ENCODE peak calls at places on chromosomes 3 and 15, in four cellular contexts. W is mammary epithelial cell, D is heart left ventricle, O is ovary. V is an unnamed sample. For H3K4me1 and H3K9me3, the result is how much of the 10 kb centered on the place peaks cover.

GRCh38 chr15:94478763-94479162 is 247.4 kb downstream of the MCTP2 start:
- DNase-seq in W (no peak), D (no peak), O (no peak), V (no peak)

GRCh38 chr3:124976378-124976777 is 41.8 kb upstream of the MUC13 start:
- DNase-seq in W (no peak), D (no peak), O (no peak), V (no peak)

GRCh38 chr15:33516563-33516962 is 205.8 kb downstream of the RYR3 start:
- DNase-seq in W (no peak), D (no peak), O (no peak), V (no peak)

GRCh38 chr3:56878046-56878445 is 76.3 kb upstream of the ARHGEF3 start:
- DNase-seq in W (no peak), D (no peak), O (no peak), V (no peak)

GRCh38 chr3:46712191-46713047 is 5.2 kb downstream of the PRSS50 start:
- DNase-seq in W (no peak), D (peak), O (no peak), V (no peak)

GRCh38 chr3:13843351-13843750 is 36.5 kb downstream of the WNT7A start:
- DNase-seq in W (no peak), D (no peak), O (no peak), V (no peak)

GRCh38 chr15:31332681-31333071 is 6.0 kb downstream of the KLF13 start:
- DNase-seq in W (no peak), D (no peak), O (no peak), V (no peak)

GRCh38 chr3:49124991-49125670 is 4.5 kb upstream of the USP19 start:
- DNase-seq in W (no peak), D (peak), O (no peak), V (no peak)

GRCh38 chr3:11541321-11542303 is 102.1 kb downstream of the VGLL4 start:
- DNase-seq in W (no peak), D (peak), O (peak), V (no peak)

GRCh38 chr15:68391084-68391483 is 40.9 kb downstream of the ITGA11 start:
- DNase-seq in W (no peak), D (no peak), O (no peak), V (no peak)

GRCh38 chr3:128369106-128369708 is 97.5 kb downstream of the DNAJB8 start:
- DNase-seq in W (no peak), D (no peak), O (no peak), V (no peak)

GRCh38 chr3:66609660-66610547 is 109.1 kb upstream of the LRIG1 start:
- DNase-seq in W (peak), D (no peak), O (no peak), V (peak)

GRCh38 chr15:48796930-48797329 is 13.9 kb downstream of the CEP152 start:
- DNase-seq in W (peak), D (no peak), O (no peak), V (no peak)

GRCh38 chr3:71510485-71510884 is 73.0 kb downstream of the FOXP1 start:
- DNase-seq in W (no peak), D (no peak), O (no peak), V (no peak)

GRCh38 chr3:79515072-79515471 is 252.7 kb downstream of the ROBO1 start:
- DNase-seq in W (no peak), D (no peak), O (no peak), V (no peak)

GRCh38 chr15:60390931-60391501 is 6.8 kb downstream of the ANXA2 start:
- DNase-seq in W (peak), D (no peak), O (no peak), V (no peak)

GRCh38 chr3:156434921-156435320 is 120.0 kb downstream of the SSR3 start:
- DNase-seq in W (peak), D (no peak), O (no peak), V (no peak)

GRCh38 chr3:41485484-41485883 is 286.2 kb downstream of the CTNNB1 start:
- DNase-seq in W (no peak), D (no peak), O (no peak), V (no peak)

GRCh38 chr15:79007066-79007465 is 62.2 kb upstream of the CTSH start:
- DNase-seq in W (no peak), D (peak), O (no peak), V (peak)

GRCh38 chr15:66291816-66292215 is 1.6 kb upstream of the DIS3L start:
- DNase-seq in W (peak), D (no peak), O (no peak), V (no peak)

GRCh38 chr3:55329849-55330248 is 157.3 kb downstream of the WNT5A start:
- DNase-seq in W (peak), D (no peak), O (no peak), V (no peak)

GRCh38 chr3:55264933-55265332 is 222.2 kb downstream of the WNT5A start:
- DNase-seq in W (no peak), D (no peak), O (no peak), V (no peak)

GRCh38 chr3:134020135-134020680 is 9.5 kb downstream of the SLCO2A1 start:
- DNase-seq in W (no peak), D (no peak), O (no peak), V (no peak)

GRCh38 chr3:88618121-88618645 is 468.4 kb downstream of the C3orf38 start:
- DNase-seq in W (no peak), D (no peak), O (no peak), V (no peak)

GRCh38 chr3:107241217-107241616 is 136.0 kb upstream of the CCDC54 start:
- DNase-seq in W (peak), D (no peak), O (peak), V (no peak)

GRCh38 chr3:37974121-37974927 is 16.3 kb upstream of the VILL start:
- DNase-seq in W (peak), D (peak), O (no peak), V (peak)

GRCh38 chr3:15682766-15683165 is 81.2 kb downstream of the BTD start:
- DNase-seq in W (no peak), D (no peak), O (no peak), V (no peak)

GRCh38 chr3:194572131-194572789 is 61.0 kb downstream of the TMEM44 start:
- DNase-seq in W (peak), D (peak), O (no peak), V (peak)

GRCh38 chr3:185316740-185317407 is 46.1 kb upstream of the MAP3K13 start:
- DNase-seq in W (peak), D (no peak), O (no peak), V (peak)

GRCh38 chr3:141260131-141260927 is 28.7 kb downstream of the PXYLP1 start:
- DNase-seq in W (no peak), D (no peak), O (no peak), V (no peak)

GRCh38 chr15:85607842-85608241 is 186.9 kb downstream of the KLHL25 start:
- DNase-seq in W (peak), D (no peak), O (no peak), V (peak)

GRCh38 chr3:44976002-44976815 is at the start of the genes EXOSC7 and ZDHHC3:
- DNase-seq in W (peak), D (peak), O (peak), V (peak)

GRCh38 chr3:9704343-9705322 is 1.0 kb downstream of the CPNE9 start:
- DNase-seq in W (no peak), D (no peak), O (peak), V (peak)

GRCh38 chr3:45528429-45528828 is 66.1 kb upstream of the LIMD1 start:
- DNase-seq in W (peak), D (no peak), O (no peak), V (no peak)

GRCh38 chr3:126693921-126694320 is 10.1 kb upstream of the CHCHD6 start:
- DNase-seq in W (no peak), D (no peak), O (no peak), V (no peak)

GRCh38 chr15:89404023-89404422 is 69.4 kb upstream of the POLG start:
- DNase-seq in W (no peak), D (no peak), O (no peak), V (no peak)
- H3K4me1 ChIP-seq in W (under half), D (under half), O (under half), V (under half)

GRCh38 chr15:20340331-20340811 is 201.2 kb downstream of the GOLGA6L6 start:
- DNase-seq in W (peak), D (peak), O (peak), V (no peak)
- H3K9me3 ChIP-seq in W (under half), D (under half), O (under half), V (under half)

DNA sequence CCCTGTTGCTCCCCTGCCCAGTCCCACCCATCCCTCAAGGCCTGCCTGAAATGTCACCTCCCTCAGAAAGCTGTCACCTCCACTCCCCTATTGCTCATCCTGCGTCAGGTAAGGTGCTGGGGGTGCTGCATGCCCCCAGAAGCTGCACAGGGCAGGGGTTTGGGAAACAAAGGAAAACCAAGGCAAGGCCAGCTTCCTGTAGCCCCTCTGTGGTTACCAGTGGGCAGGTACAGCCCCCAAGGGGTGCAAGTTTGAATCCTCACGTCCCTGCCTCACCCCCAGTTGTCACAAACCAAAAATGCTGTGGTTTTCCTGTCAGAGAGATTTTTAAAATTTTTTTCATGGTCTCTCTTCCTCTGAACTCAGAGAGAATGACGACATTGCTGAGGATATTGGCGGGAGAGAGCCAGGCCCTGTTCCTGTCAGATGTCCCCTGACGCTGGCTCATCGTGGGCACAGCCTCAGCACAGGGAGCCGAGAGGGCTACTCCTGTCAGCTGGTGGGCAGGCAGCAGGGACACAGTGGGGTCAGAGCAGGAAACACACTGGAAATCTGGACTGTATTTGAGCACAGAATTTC is 27.0 kb downstream of the PSTPIP1 start:
- DNase-seq in W (no peak), D (peak), O (no peak), V (no peak)
- H3K4me1 ChIP-seq in W (under half), D (under half), O (under half), V (under half)

GRCh38 chr15:100194955-100195354 is 146.8 kb downstream of the ADAMTS17 start:
- DNase-seq in W (no peak), D (no peak), O (no peak), V (no peak)
- H3K9me3 ChIP-seq in W (under half), D (under half), O (under half), V (under half)